ENCODE peak calls at places on chromosomes 3 and 15, in five cellular contexts. One of them, this sample, is unnamed.

GRCh38 chr3:110806924-110807323 is 264.7 kb upstream of the NECTIN3 start:
- DNase-seq in neuronal stem cell: no peak
- DNase-seq in mesenchymal stem cell: peak
- DNase-seq in trophoblast cell: no peak
- DNase-seq in H1: no peak
- DNase-seq in this sample: no peak

GRCh38 chr3:9074079-9074478 is 110.8 kb upstream of the RAD18 start:
- DNase-seq in neuronal stem cell: no peak
- DNase-seq in mesenchymal stem cell: no peak
- DNase-seq in trophoblast cell: peak
- DNase-seq in H1: no peak
- DNase-seq in this sample: no peak

GRCh38 chr3:190877925-190878324 is 15.4 kb upstream of the GMNC start:
- DNase-seq in neuronal stem cell: no peak
- DNase-seq in mesenchymal stem cell: no peak
- DNase-seq in trophoblast cell: peak
- DNase-seq in H1: no peak
- DNase-seq in this sample: peak

GRCh38 chr15:79373068-79373467 is 59.1 kb upstream of the MINAR1 start:
- DNase-seq in neuronal stem cell: no peak
- DNase-seq in mesenchymal stem cell: no peak
- DNase-seq in trophoblast cell: no peak
- DNase-seq in H1: no peak
- DNase-seq in this sample: no peak

GRCh38 chr15:41495736-41496599 is 2.3 kb downstream of the ITPKA start:
- DNase-seq in neuronal stem cell: peak
- DNase-seq in mesenchymal stem cell: peak
- DNase-seq in trophoblast cell: peak
- DNase-seq in H1: no peak
- DNase-seq in this sample: peak

GRCh38 chr3:86988235-86988634 is 2.7 kb downstream of the VGLL3 start:
- DNase-seq in neuronal stem cell: no peak
- DNase-seq in mesenchymal stem cell: peak
- DNase-seq in trophoblast cell: peak
- DNase-seq in H1: no peak
- DNase-seq in this sample: no peak

GRCh38 chr3:113496924-113497323 is 18.0 kb downstream of the SPICE1 start:
- DNase-seq in neuronal stem cell: no peak
- DNase-seq in mesenchymal stem cell: peak
- DNase-seq in trophoblast cell: no peak
- DNase-seq in H1: no peak
- DNase-seq in this sample: no peak

GRCh38 chr15:25057574-25057973 is 102.8 kb downstream of the SNRPN start:
- DNase-seq in neuronal stem cell: no peak
- DNase-seq in mesenchymal stem cell: no peak
- DNase-seq in trophoblast cell: no peak
- DNase-seq in H1: no peak
- DNase-seq in this sample: peak

GRCh38 chr3:149506965-149507364 is 32.5 kb downstream of the TM4SF4 start:
- DNase-seq in neuronal stem cell: no peak
- DNase-seq in mesenchymal stem cell: no peak
- DNase-seq in trophoblast cell: no peak
- DNase-seq in H1: no peak
- DNase-seq in this sample: no peak
- H2BK12ac ChIP-seq in neuronal stem cell: no peak
- H2BK12ac ChIP-seq in mesenchymal stem cell: no peak
- H2BK12ac ChIP-seq in trophoblast cell: no peak
- H2BK12ac ChIP-seq in H1: no peak
- H2BK12ac ChIP-seq in this sample: no peak

DNA sequence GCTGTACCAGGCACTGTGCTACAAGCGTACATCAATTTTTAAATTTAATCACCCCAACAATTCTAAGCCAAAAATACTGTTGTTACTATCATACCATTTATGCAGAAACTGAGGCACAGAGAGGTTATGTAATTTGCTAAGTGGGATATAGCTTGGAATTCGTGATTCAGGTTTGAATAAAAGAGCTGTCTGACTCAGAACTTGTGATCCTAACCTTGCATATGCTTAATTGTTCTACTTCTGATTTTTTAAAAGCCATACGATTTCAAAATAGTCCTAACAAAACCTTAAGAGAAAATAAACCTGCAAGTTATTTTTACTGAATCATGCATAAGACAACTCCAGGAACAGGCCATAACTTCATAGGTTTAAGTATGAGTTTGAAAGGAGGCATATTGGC is 498.0 kb upstream of the CFAP20DC start:
- DNase-seq in neuronal stem cell: no peak
- DNase-seq in mesenchymal stem cell: no peak
- DNase-seq in trophoblast cell: no peak
- DNase-seq in H1: no peak
- DNase-seq in this sample: no peak
- H4K8ac ChIP-seq in neuronal stem cell: no peak
- H4K8ac ChIP-seq in mesenchymal stem cell: no peak
- H4K8ac ChIP-seq in trophoblast cell: no peak
- H4K8ac ChIP-seq in H1: no peak
- H4K8ac ChIP-seq in this sample: no peak

GRCh38 chr3:66738625-66739330 is 238.0 kb upstream of the LRIG1 start:
- DNase-seq in neuronal stem cell: no peak
- DNase-seq in mesenchymal stem cell: peak
- DNase-seq in trophoblast cell: no peak
- DNase-seq in H1: no peak
- DNase-seq in this sample: no peak
- H2BK5ac ChIP-seq in neuronal stem cell: no peak
- H2BK5ac ChIP-seq in mesenchymal stem cell: no peak
- H2BK5ac ChIP-seq in trophoblast cell: no peak
- H2BK5ac ChIP-seq in H1: no peak
- H2BK5ac ChIP-seq in this sample: no peak

GRCh38 chr15:80770356-80770705 is 8.8 kb upstream of the CEMIP start:
- DNase-seq in neuronal stem cell: no peak
- DNase-seq in mesenchymal stem cell: no peak
- DNase-seq in trophoblast cell: no peak
- DNase-seq in H1: no peak
- DNase-seq in this sample: no peak

GRCh38 chr15:80769471-80770355 is 9.5 kb upstream of the CEMIP start:
- DNase-seq in neuronal stem cell: no peak
- DNase-seq in mesenchymal stem cell: no peak
- DNase-seq in trophoblast cell: peak
- DNase-seq in H1: no peak
- DNase-seq in this sample: no peak

GRCh38 chr15:80766275-80766674 is 12.9 kb upstream of the CEMIP start:
- DNase-seq in neuronal stem cell: no peak
- DNase-seq in mesenchymal stem cell: no peak
- DNase-seq in trophoblast cell: no peak
- DNase-seq in H1: no peak
- DNase-seq in this sample: no peak

GRCh38 chr15:80764535-80764934 is 14.6 kb upstream of the CEMIP start:
- DNase-seq in neuronal stem cell: no peak
- DNase-seq in mesenchymal stem cell: no peak
- DNase-seq in trophoblast cell: no peak
- DNase-seq in H1: no peak
- DNase-seq in this sample: no peak

DNA sequence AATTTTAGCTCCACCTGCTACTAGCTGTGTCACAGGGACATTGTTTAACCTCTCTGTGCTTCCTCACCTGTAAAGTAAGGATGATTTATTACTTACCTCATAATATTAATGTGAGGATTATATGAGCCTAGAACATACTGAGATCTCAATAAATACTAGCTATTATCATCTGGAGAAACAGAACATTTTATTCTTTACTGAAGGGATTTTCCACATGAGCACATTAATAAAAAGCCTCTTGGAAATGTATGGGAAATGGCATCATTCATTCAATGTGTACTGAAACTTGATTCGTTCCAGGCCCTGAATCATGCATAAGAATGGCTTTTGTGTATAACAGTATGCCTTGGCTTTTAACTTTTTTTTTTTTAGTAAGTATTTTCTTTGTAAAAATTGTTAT is 11.0 kb upstream of the CEMIP start:
- DNase-seq in neuronal stem cell: no peak
- DNase-seq in mesenchymal stem cell: no peak
- DNase-seq in trophoblast cell: no peak
- DNase-seq in H1: no peak
- DNase-seq in this sample: no peak
- H2BK12ac ChIP-seq in neuronal stem cell: no peak
- H2BK12ac ChIP-seq in mesenchymal stem cell: no peak
- H2BK12ac ChIP-seq in trophoblast cell: no peak
- H2BK12ac ChIP-seq in H1: no peak
- H2BK12ac ChIP-seq in this sample: no peak

GRCh38 chr3:16265455-16265786 is 409 bp downstream of the OXNAD1 start:
- DNase-seq in neuronal stem cell: no peak
- DNase-seq in mesenchymal stem cell: no peak
- DNase-seq in trophoblast cell: no peak
- DNase-seq in H1: no peak
- DNase-seq in this sample: no peak
- H4K8ac ChIP-seq in neuronal stem cell: peak
- H4K8ac ChIP-seq in mesenchymal stem cell: no peak
- H4K8ac ChIP-seq in trophoblast cell: peak
- H4K8ac ChIP-seq in H1: peak
- H4K8ac ChIP-seq in this sample: peak

GRCh38 chr15:39789736-39790135 is 7.1 kb upstream of the FSIP1 start:
- DNase-seq in neuronal stem cell: no peak
- DNase-seq in mesenchymal stem cell: peak
- DNase-seq in trophoblast cell: no peak
- DNase-seq in H1: no peak
- DNase-seq in this sample: no peak

GRCh38 chr15:39788108-39788507 is 5.5 kb upstream of the FSIP1 start:
- DNase-seq in neuronal stem cell: no peak
- DNase-seq in mesenchymal stem cell: peak
- DNase-seq in trophoblast cell: peak
- DNase-seq in H1: no peak
- DNase-seq in this sample: no peak

GRCh38 chr15:39786444-39787056 is 3.9 kb upstream of the FSIP1 start:
- DNase-seq in neuronal stem cell: peak
- DNase-seq in mesenchymal stem cell: peak
- DNase-seq in trophoblast cell: peak
- DNase-seq in H1: no peak
- DNase-seq in this sample: no peak

GRCh38 chr15:39787479-39787878 is 4.8 kb upstream of the FSIP1 start:
- DNase-seq in neuronal stem cell: no peak
- DNase-seq in mesenchymal stem cell: peak
- DNase-seq in trophoblast cell: no peak
- DNase-seq in H1: no peak
- DNase-seq in this sample: no peak

DNA sequence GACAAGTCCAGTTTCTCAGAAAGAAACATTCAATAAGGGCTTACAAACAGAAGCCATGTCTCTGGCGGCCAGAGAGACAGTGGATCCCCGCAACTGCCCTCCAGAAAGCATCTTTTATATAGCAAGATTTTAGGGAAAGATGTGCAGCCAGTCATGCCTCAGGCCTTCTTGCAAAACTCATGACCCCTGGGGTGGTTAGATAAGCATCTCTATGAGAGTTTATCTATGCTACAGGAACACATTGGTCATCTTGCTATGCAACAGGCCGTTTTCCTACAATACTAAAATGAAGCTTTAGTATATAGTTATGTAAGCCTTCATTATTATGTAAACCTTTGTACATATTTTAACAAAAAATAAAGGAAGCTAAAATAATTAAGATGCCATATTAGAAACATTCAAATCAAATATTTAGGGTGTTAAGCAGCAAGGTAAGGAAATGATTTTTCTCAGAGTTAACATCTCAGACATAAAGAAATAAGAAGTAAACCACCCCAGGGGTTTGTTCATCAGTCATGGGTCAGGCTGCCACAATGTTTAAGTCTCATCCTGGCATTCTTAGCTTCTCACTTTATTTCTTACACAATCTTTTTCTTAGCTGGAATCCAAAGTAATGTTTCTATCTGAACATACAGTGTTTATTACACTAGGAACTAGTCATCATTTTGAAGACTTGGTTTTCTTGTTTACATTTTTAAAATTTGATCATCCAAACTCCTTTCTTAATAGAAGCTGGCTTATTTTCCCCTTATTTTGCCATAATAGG is 6.3 kb upstream of the FSIP1 start:
- DNase-seq in neuronal stem cell: no peak
- DNase-seq in mesenchymal stem cell: peak
- DNase-seq in trophoblast cell: peak
- DNase-seq in H1: no peak
- DNase-seq in this sample: no peak
- H2BK5ac ChIP-seq in neuronal stem cell: no peak
- H2BK5ac ChIP-seq in mesenchymal stem cell: no peak
- H2BK5ac ChIP-seq in trophoblast cell: no peak
- H2BK5ac ChIP-seq in H1: no peak
- H2BK5ac ChIP-seq in this sample: no peak

GRCh38 chr3:10936686-10937085 is 55.9 kb upstream of the SLC6A1 start:
- DNase-seq in neuronal stem cell: no peak
- DNase-seq in mesenchymal stem cell: no peak
- DNase-seq in trophoblast cell: no peak
- DNase-seq in H1: no peak
- DNase-seq in this sample: no peak

GRCh38 chr3:10933470-10933957 is 59.0 kb upstream of the SLC6A1 start:
- DNase-seq in neuronal stem cell: no peak
- DNase-seq in mesenchymal stem cell: no peak
- DNase-seq in trophoblast cell: no peak
- DNase-seq in H1: no peak
- DNase-seq in this sample: no peak

GRCh38 chr3:10933958-10934481 is 58.5 kb upstream of the SLC6A1 start:
- DNase-seq in neuronal stem cell: no peak
- DNase-seq in mesenchymal stem cell: no peak
- DNase-seq in trophoblast cell: no peak
- DNase-seq in H1: no peak
- DNase-seq in this sample: peak

GRCh38 chr3:10935846-10936631 is 56.5 kb upstream of the SLC6A1 start:
- DNase-seq in neuronal stem cell: no peak
- DNase-seq in mesenchymal stem cell: no peak
- DNase-seq in trophoblast cell: peak
- DNase-seq in H1: no peak
- DNase-seq in this sample: no peak

DNA sequence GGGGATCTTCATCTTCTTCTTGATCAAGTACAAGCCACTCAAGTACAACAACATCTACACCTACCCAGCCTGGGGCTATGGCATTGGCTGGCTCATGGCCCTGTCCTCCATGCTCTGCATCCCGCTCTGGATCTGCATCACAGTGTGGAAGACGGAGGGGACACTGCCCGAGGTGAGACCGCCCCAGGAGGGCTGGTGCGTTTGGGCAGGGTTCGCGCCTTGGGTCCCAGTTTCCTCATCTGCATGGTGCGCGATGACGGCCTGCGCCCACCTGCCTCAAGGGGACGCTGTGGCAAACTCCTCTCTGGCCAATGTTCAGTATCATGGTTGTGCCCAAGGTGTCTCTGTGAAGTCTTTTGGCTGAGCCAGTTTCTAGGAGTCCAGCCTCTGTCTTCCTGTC is 57.5 kb upstream of the SLC6A1 start:
- DNase-seq in neuronal stem cell: no peak
- DNase-seq in mesenchymal stem cell: no peak
- DNase-seq in trophoblast cell: no peak
- DNase-seq in H1: no peak
- DNase-seq in this sample: no peak
- H2BK12ac ChIP-seq in neuronal stem cell: no peak
- H2BK12ac ChIP-seq in mesenchymal stem cell: no peak
- H2BK12ac ChIP-seq in trophoblast cell: no peak
- H2BK12ac ChIP-seq in H1: no peak
- H2BK12ac ChIP-seq in this sample: no peak

This sample was measured in H9.